ENCODE peak calls at places on chromosome 4, in ten cellular contexts. M, P, J, W, R, O, D, Z, V and T are unnamed samples. For H3K4me1, the result is how much of the 10 kb centered on the place peaks cover.

GRCh38 chr4:54213001-54213400 is 16.1 kb upstream of the PDGFRA start:
- DNase-seq in O (no peak), M (no peak), J (no peak), Z (no peak), R (no peak), W (no peak), V (no peak), P (no peak), D (no peak), T (no peak)

GRCh38 chr4:168917150-168917779 is 92.8 kb downstream of the CBR4 start:
- DNase-seq in Z (peak), W (no peak), M (no peak), P (peak), O (no peak), J (no peak), V (no peak), R (peak), D (peak), T (no peak)

GRCh38 chr4:2411786-2412510 is 6.5 kb downstream of the ZFYVE28 start:
- DNase-seq in P (no peak), J (no peak), W (no peak), O (no peak), V (no peak), D (no peak), M (no peak), R (no peak), Z (no peak), T (no peak)

GRCh38 chr4:25523405-25523804 is 132.2 kb upstream of the SLC34A2 start:
- DNase-seq in O (no peak), D (no peak), Z (peak), W (no peak), M (no peak), V (no peak), R (no peak), J (no peak), P (no peak), T (no peak)

GRCh38 chr4:149823770-149824221 is 8.2 kb upstream of the IQCM start:
- DNase-seq in O (no peak), J (no peak), W (no peak), P (no peak), D (no peak), R (no peak), M (no peak), V (no peak), Z (no peak), T (no peak)

GRCh38 chr4:125789018-125789417 is 474.3 kb downstream of the FAT4 start:
- DNase-seq in Z (no peak), D (no peak), V (no peak), O (no peak), W (no peak), P (no peak), R (peak), M (no peak), J (no peak), T (no peak)

GRCh38 chr4:15906024-15906443 is 32.5 kb downstream of the FGFBP1 start:
- DNase-seq in O (peak), D (no peak), R (peak), P (peak), M (peak), W (no peak), Z (no peak), J (peak), V (peak), T (peak)

GRCh38 chr4:151443247-151443646 is 34.3 kb downstream of the FHIP1A start:
- DNase-seq in J (no peak), D (no peak), W (no peak), Z (peak), R (peak), V (no peak), O (no peak), M (no peak), P (no peak), T (no peak)

GRCh38 chr4:88751258-88752075 is 53.8 kb upstream of the NAP1L5 start:
- DNase-seq in V (no peak), Z (no peak), W (no peak), P (no peak), M (no peak), O (no peak), R (no peak), D (no peak), J (no peak), T (no peak)

GRCh38 chr4:34148322-34148908 is 2095.9 kb downstream of the ARAP2 start:
- DNase-seq in J (no peak), Z (no peak), V (no peak), M (no peak), R (no peak), P (no peak), O (no peak), W (no peak), D (no peak), T (no peak)

GRCh38 chr4:174553828-174554227 is 31.5 kb upstream of the HPGD start:
- DNase-seq in W (no peak), Z (no peak), V (no peak), R (no peak), J (no peak), P (no peak), D (no peak), O (no peak), M (no peak), T (no peak)

GRCh38 chr4:13498464-13498863 is 14.3 kb upstream of the RAB28 start:
- DNase-seq in P (no peak), R (no peak), Z (no peak), O (no peak), V (no peak), D (no peak), W (no peak), J (no peak), M (no peak), T (no peak)

GRCh38 chr4:175998782-175999181 is 66.9 kb upstream of the WDR17 start:
- DNase-seq in D (no peak), O (no peak), R (peak), V (no peak), P (no peak), W (no peak), Z (no peak), M (peak), J (no peak), T (no peak)

GRCh38 chr4:2045518-2045951 is 13.6 kb upstream of the NAT8L start:
- DNase-seq in Z (no peak), J (no peak), P (no peak), O (peak), W (peak), R (no peak), V (no peak), D (no peak), M (no peak), T (no peak)

GRCh38 chr4:111018231-111018630 is 395.4 kb upstream of the PITX2 start:
- DNase-seq in R (no peak), V (no peak), M (no peak), D (no peak), Z (no peak), J (no peak), P (no peak), W (no peak), O (no peak), T (no peak)

GRCh38 chr4:187354740-187355139 is 631.1 kb upstream of the FAT1 start:
- DNase-seq in W (no peak), O (no peak), Z (no peak), P (no peak), R (no peak), D (no peak), J (peak), M (no peak), V (no peak), T (no peak)
- TF ChIP-seq POLR2AphosphoS5 in W (no peak), O (no peak), Z (no peak), P (no peak), R (no peak), D (no peak), J (peak), M (no peak), V (no peak), T (no peak)

DNA sequence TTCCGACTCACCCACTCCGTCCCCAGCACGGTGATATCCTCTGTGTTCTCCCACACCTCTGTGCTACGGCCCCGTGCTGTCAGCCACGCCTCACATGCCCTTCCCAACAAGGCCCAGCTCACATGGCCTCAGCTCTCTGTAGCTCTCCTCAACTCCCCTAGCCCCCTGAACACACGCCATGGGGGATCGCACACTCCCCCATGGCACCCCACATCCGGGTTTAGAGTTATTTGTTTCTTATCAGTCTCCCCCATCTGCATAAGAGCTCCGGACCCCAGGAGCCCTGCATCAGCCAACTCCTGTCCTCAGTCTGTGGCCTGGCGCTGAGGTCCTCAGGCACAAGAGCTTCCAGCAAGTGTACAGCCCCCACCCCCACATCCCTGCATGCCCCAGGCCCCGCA is 7.0 kb downstream of the C4orf50 start:
- DNase-seq in Z (no peak), O (no peak), W (no peak), D (no peak), R (no peak), J (no peak), P (no peak), M (no peak), V (no peak), T (no peak)
- H3K4me1 ChIP-seq in Z (under half), O (under half), W (under half), D (under half), R (under half), J (under half), P (under half), M (under half), V (under half), T (under half)

GRCh38 chr4:8155660-8156421 is 2.8 kb downstream of the ABLIM2 start:
- DNase-seq in J (no peak), P (no peak), R (peak), W (no peak), Z (no peak), D (no peak), M (no peak), O (peak), V (no peak), T (no peak)

GRCh38 chr4:8157944-8158709 is 486 bp downstream of the ABLIM2 start:
- DNase-seq in D (no peak), J (no peak), O (peak), Z (no peak), R (peak), P (no peak), V (peak), W (no peak), M (peak), T (peak)

GRCh38 chr4:8155048-8155447 is 3.6 kb downstream of the ABLIM2 start:
- DNase-seq in M (no peak), V (no peak), Z (no peak), W (no peak), O (no peak), P (no peak), R (no peak), J (no peak), D (no peak), T (no peak)

GRCh38 chr4:8157496-8157895 is 1.1 kb downstream of the ABLIM2 start:
- DNase-seq in R (peak), Z (no peak), V (no peak), O (no peak), J (no peak), P (no peak), W (no peak), D (no peak), M (no peak), T (no peak)

DNA sequence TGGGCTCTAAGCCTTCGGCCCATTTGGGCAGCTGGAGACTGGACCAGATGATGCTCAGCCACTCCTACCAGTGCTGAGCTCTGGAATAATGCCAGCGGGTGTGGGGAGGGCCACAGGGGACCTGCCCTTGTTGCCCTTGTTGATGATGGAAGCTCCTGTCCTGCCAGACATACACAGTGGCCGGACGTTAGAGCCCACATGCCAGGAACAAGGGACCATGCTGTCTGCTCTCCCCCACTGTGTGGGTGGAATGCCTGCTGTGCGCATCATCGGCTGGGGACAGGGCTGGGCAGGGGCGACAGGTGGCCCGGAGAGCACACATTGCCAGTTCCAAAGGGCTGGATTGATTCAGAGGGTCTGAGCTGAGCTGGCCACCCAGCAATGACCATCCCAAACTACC is 2.0 kb downstream of the ABLIM2 start:
- DNase-seq in P (no peak), D (no peak), W (no peak), Z (peak), J (no peak), M (no peak), V (no peak), R (no peak), O (peak), T (no peak)
- TF ChIP-seq POLR2AphosphoS5 in P (no peak), D (no peak), W (no peak), Z (no peak), J (no peak), M (no peak), V (no peak), R (no peak), O (peak), T (peak)

DNA sequence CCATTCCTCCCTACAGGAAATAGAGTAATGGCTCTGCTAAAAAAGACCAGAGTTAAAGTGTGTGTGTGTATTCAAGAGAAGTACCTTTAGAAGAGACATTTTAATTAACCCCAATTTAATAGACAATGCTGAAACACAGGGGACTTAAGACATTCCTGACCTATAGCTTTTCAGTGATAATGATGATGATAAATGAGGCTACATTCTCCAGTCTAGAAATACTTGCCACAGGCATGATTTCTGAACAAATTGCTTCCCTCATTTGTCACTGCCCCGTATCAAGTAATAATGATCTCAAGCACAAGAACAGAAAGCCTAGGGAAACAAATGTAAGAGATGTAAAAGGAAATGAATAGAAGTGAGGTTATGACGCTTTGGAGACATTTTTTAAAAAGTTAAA is 117.1 kb downstream of the UNC5C start:
- DNase-seq in J (no peak), W (no peak), M (no peak), Z (no peak), P (no peak), O (no peak), R (no peak), D (no peak), V (no peak), T (no peak)
- H3K4me1 ChIP-seq in J (under half), W (under half), M (under half), Z (under half), P (under half), O (under half), R (under half), D (under half), V (under half), T (under half)